ENCODE peak calls at places on chromosomes 11 and 22, in nine cellular contexts. One of them, this sample, is unnamed.
A peak's percentile ranks its signal among the peaks of the same experiment; 100 is the strongest.

GRCh38 chr11:36931167-36931566 is 333.1 kb upstream of the RAG2 start:
- DNase-seq in tibial artery: no peak
- DNase-seq in iPS-NIHi11: no peak
- DNase-seq in omental fat pad: no peak
- DNase-seq in activated naive CD4-positive, alpha-beta T cell treated with Interleukin-2 at 50 U/mL for 16 hours: no peak
- DNase-seq in AG10803: no peak
- DNase-seq in AG09309: no peak
- DNase-seq in kidney epithelial cell: no peak
- DNase-seq in stimulated activated CD4-positive, alpha-beta T cell treated with anti-CD3 and anti-CD28 coated beads, TNF-alpha, amount 100 ng/mL, for 48 hours: no peak
- DNase-seq in this sample: no peak

GRCh38 chr22:40397436-40397835 is 27.0 kb downstream of the SGSM3 start:
- DNase-seq in iPS-NIHi11: no peak
- DNase-seq in activated naive CD4-positive, alpha-beta T cell treated with Interleukin-2 at 50 U/mL for 16 hours: no peak
- DNase-seq in AG10803: no peak
- DNase-seq in stimulated activated CD4-positive, alpha-beta T cell treated with anti-CD3 and anti-CD28 coated beads, TNF-alpha, amount 100 ng/mL, for 48 hours: no peak
- DNase-seq in tibial artery: no peak
- DNase-seq in kidney epithelial cell: no peak
- DNase-seq in omental fat pad: no peak
- DNase-seq in AG09309: no peak
- DNase-seq in this sample: no peak

GRCh38 chr11:74418509-74418895 is 20.3 kb upstream of the PGM2L1 start:
- DNase-seq in AG10803: peak; percentile 37
- DNase-seq in tibial artery: no peak
- DNase-seq in AG09309: peak; percentile 55
- DNase-seq in activated naive CD4-positive, alpha-beta T cell treated with Interleukin-2 at 50 U/mL for 16 hours: no peak
- DNase-seq in kidney epithelial cell: peak; percentile 77
- DNase-seq in stimulated activated CD4-positive, alpha-beta T cell treated with anti-CD3 and anti-CD28 coated beads, TNF-alpha, amount 100 ng/mL, for 48 hours: no peak
- DNase-seq in iPS-NIHi11: no peak
- DNase-seq in omental fat pad: no peak
- DNase-seq in this sample: no peak

GRCh38 chr11:126007263-126007662 is 55.4 kb downstream of the CDON start:
- DNase-seq in AG09309: peak; percentile 28
- DNase-seq in stimulated activated CD4-positive, alpha-beta T cell treated with anti-CD3 and anti-CD28 coated beads, TNF-alpha, amount 100 ng/mL, for 48 hours: no peak
- DNase-seq in kidney epithelial cell: peak; percentile 51
- DNase-seq in iPS-NIHi11: no peak
- DNase-seq in tibial artery: no peak
- DNase-seq in activated naive CD4-positive, alpha-beta T cell treated with Interleukin-2 at 50 U/mL for 16 hours: no peak
- DNase-seq in AG10803: peak; percentile 64
- DNase-seq in omental fat pad: no peak
- DNase-seq in this sample: no peak

GRCh38 chr22:42270178-42270511 is 308 bp downstream of the TCF20 start:
- DNase-seq in omental fat pad: no peak
- DNase-seq in AG09309: no peak
- DNase-seq in tibial artery: no peak
- DNase-seq in iPS-NIHi11: peak; percentile 89
- DNase-seq in activated naive CD4-positive, alpha-beta T cell treated with Interleukin-2 at 50 U/mL for 16 hours: no peak
- DNase-seq in kidney epithelial cell: no peak
- DNase-seq in stimulated activated CD4-positive, alpha-beta T cell treated with anti-CD3 and anti-CD28 coated beads, TNF-alpha, amount 100 ng/mL, for 48 hours: no peak
- DNase-seq in AG10803: no peak
- DNase-seq in this sample: peak; percentile 37

GRCh38 chr11:85988780-85989179 is 80.1 kb downstream of the PICALM start:
- DNase-seq in activated naive CD4-positive, alpha-beta T cell treated with Interleukin-2 at 50 U/mL for 16 hours: no peak
- DNase-seq in iPS-NIHi11: no peak
- DNase-seq in AG09309: no peak
- DNase-seq in tibial artery: no peak
- DNase-seq in AG10803: no peak
- DNase-seq in omental fat pad: no peak
- DNase-seq in kidney epithelial cell: no peak
- DNase-seq in stimulated activated CD4-positive, alpha-beta T cell treated with anti-CD3 and anti-CD28 coated beads, TNF-alpha, amount 100 ng/mL, for 48 hours: no peak
- DNase-seq in this sample: no peak

GRCh38 chr11:40384991-40385390 is 1074.5 kb downstream of the LRRC4C start:
- DNase-seq in stimulated activated CD4-positive, alpha-beta T cell treated with anti-CD3 and anti-CD28 coated beads, TNF-alpha, amount 100 ng/mL, for 48 hours: no peak
- DNase-seq in AG09309: peak; percentile 14
- DNase-seq in AG10803: peak; percentile 75
- DNase-seq in activated naive CD4-positive, alpha-beta T cell treated with Interleukin-2 at 50 U/mL for 16 hours: no peak
- DNase-seq in tibial artery: no peak
- DNase-seq in omental fat pad: no peak
- DNase-seq in kidney epithelial cell: no peak
- DNase-seq in iPS-NIHi11: no peak
- DNase-seq in this sample: no peak

GRCh38 chr11:119103793-119104192 is 2.1 kb upstream of the DPAGT1 start:
- DNase-seq in iPS-NIHi11: no peak
- DNase-seq in kidney epithelial cell: no peak
- DNase-seq in AG10803: no peak
- DNase-seq in omental fat pad: no peak
- DNase-seq in activated naive CD4-positive, alpha-beta T cell treated with Interleukin-2 at 50 U/mL for 16 hours: no peak
- DNase-seq in AG09309: no peak
- DNase-seq in stimulated activated CD4-positive, alpha-beta T cell treated with anti-CD3 and anti-CD28 coated beads, TNF-alpha, amount 100 ng/mL, for 48 hours: no peak
- DNase-seq in tibial artery: no peak
- DNase-seq in this sample: no peak

GRCh38 chr11:111697910-111698309 is 68.3 kb downstream of the PPP2R1B start:
- DNase-seq in tibial artery: no peak
- DNase-seq in activated naive CD4-positive, alpha-beta T cell treated with Interleukin-2 at 50 U/mL for 16 hours: no peak
- DNase-seq in kidney epithelial cell: no peak
- DNase-seq in AG10803: no peak
- DNase-seq in iPS-NIHi11: no peak
- DNase-seq in AG09309: no peak
- DNase-seq in omental fat pad: no peak
- DNase-seq in stimulated activated CD4-positive, alpha-beta T cell treated with anti-CD3 and anti-CD28 coated beads, TNF-alpha, amount 100 ng/mL, for 48 hours: no peak
- DNase-seq in this sample: no peak

GRCh38 chr22:46229701-46230100 is 20.4 kb downstream of the CDPF1 start:
- DNase-seq in kidney epithelial cell: no peak
- DNase-seq in AG09309: peak; percentile 13
- DNase-seq in stimulated activated CD4-positive, alpha-beta T cell treated with anti-CD3 and anti-CD28 coated beads, TNF-alpha, amount 100 ng/mL, for 48 hours: no peak
- DNase-seq in iPS-NIHi11: no peak
- DNase-seq in tibial artery: peak; percentile 24
- DNase-seq in activated naive CD4-positive, alpha-beta T cell treated with Interleukin-2 at 50 U/mL for 16 hours: no peak
- DNase-seq in omental fat pad: no peak
- DNase-seq in AG10803: peak; percentile 67
- DNase-seq in this sample: no peak

GRCh38 chr22:40463017-40463631 is 92.7 kb downstream of the SGSM3 start:
- DNase-seq in activated naive CD4-positive, alpha-beta T cell treated with Interleukin-2 at 50 U/mL for 16 hours: peak; percentile 48
- DNase-seq in stimulated activated CD4-positive, alpha-beta T cell treated with anti-CD3 and anti-CD28 coated beads, TNF-alpha, amount 100 ng/mL, for 48 hours: peak; percentile 29
- DNase-seq in AG09309: no peak
- DNase-seq in AG10803: no peak
- DNase-seq in omental fat pad: no peak
- DNase-seq in tibial artery: no peak
- DNase-seq in kidney epithelial cell: no peak
- DNase-seq in iPS-NIHi11: no peak
- DNase-seq in this sample: peak; percentile 59

GRCh38 chr22:17268501-17269223 is 49.4 kb upstream of the ADA2 start:
- DNase-seq in activated naive CD4-positive, alpha-beta T cell treated with Interleukin-2 at 50 U/mL for 16 hours: no peak
- DNase-seq in kidney epithelial cell: no peak
- DNase-seq in stimulated activated CD4-positive, alpha-beta T cell treated with anti-CD3 and anti-CD28 coated beads, TNF-alpha, amount 100 ng/mL, for 48 hours: no peak
- DNase-seq in AG09309: no peak
- DNase-seq in AG10803: no peak
- DNase-seq in omental fat pad: no peak
- DNase-seq in iPS-NIHi11: no peak
- DNase-seq in tibial artery: no peak
- DNase-seq in this sample: no peak

GRCh38 chr11:72070486-72070885 is 9.9 kb downstream of the NUMA1 start:
- DNase-seq in activated naive CD4-positive, alpha-beta T cell treated with Interleukin-2 at 50 U/mL for 16 hours: no peak
- DNase-seq in iPS-NIHi11: no peak
- DNase-seq in stimulated activated CD4-positive, alpha-beta T cell treated with anti-CD3 and anti-CD28 coated beads, TNF-alpha, amount 100 ng/mL, for 48 hours: no peak
- DNase-seq in AG10803: no peak
- DNase-seq in omental fat pad: no peak
- DNase-seq in AG09309: no peak
- DNase-seq in kidney epithelial cell: no peak
- DNase-seq in tibial artery: no peak
- DNase-seq in this sample: no peak

GRCh38 chr11:62398011-62398994 is 20.5 kb upstream of the SCGB1A1 start:
- DNase-seq in tibial artery: no peak
- DNase-seq in stimulated activated CD4-positive, alpha-beta T cell treated with anti-CD3 and anti-CD28 coated beads, TNF-alpha, amount 100 ng/mL, for 48 hours: no peak
- DNase-seq in activated naive CD4-positive, alpha-beta T cell treated with Interleukin-2 at 50 U/mL for 16 hours: no peak
- DNase-seq in omental fat pad: no peak
- DNase-seq in AG10803: peak; percentile 48
- DNase-seq in kidney epithelial cell: no peak
- DNase-seq in AG09309: no peak
- DNase-seq in iPS-NIHi11: no peak
- DNase-seq in this sample: no peak